ENCODE peak calls at places on chromosomes 12 and 14, in seven cellular contexts. F, V, Q, O, D, M and P are unnamed samples.
A peak's percentile ranks its signal among the peaks of the same experiment; 100 is the strongest.

GRCh38 chr14:91223028-91223783 is 21.3 kb downstream of the GPR68 start:
- DNase-seq in O (no peak), V (no peak), D (peak; percentile 44), M (no peak), F (no peak), Q (no peak), P (no peak)

GRCh38 chr12:95809000-95809680 is 18.6 kb upstream of the NTN4 start:
- DNase-seq in Q (no peak), D (no peak), F (no peak), V (no peak), O (no peak), M (no peak), P (no peak)

GRCh38 chr12:123713398-123714301 is 1.5 kb downstream of the ATP6V0A2 start:
- DNase-seq in D (peak; percentile 48), F (no peak), M (no peak), O (peak; percentile 36), Q (peak; percentile 46), V (no peak), P (peak; percentile 9)

GRCh38 chr14:32224731-32225377 is 21.8 kb upstream of the RNU6-8 start:
- DNase-seq in V (peak; percentile 12), Q (peak; percentile 81), D (peak; percentile 18), F (no peak), O (peak; percentile 20), M (no peak), P (peak; percentile 92)

GRCh38 chr12:14167005-14167628 is 185.7 kb upstream of the GRIN2B start:
- DNase-seq in Q (peak; percentile 66), D (peak; percentile 41), O (peak; percentile 40), V (peak; percentile 61), F (no peak), M (no peak), P (peak; percentile 42)

GRCh38 chr12:92715625-92716024 is 12.8 kb downstream of the PLEKHG7 start:
- DNase-seq in Q (no peak), V (no peak), M (no peak), D (no peak), O (no peak), F (no peak), P (no peak)

GRCh38 chr14:70906785-70907171 is 481 bp upstream of the PCNX1 start:
- DNase-seq in F (no peak), D (no peak), V (no peak), M (no peak), O (no peak), Q (peak; percentile 48), P (no peak)

GRCh38 chr12:93786669-93787397 is 109.7 kb downstream of the CRADD start:
- DNase-seq in M (no peak), Q (no peak), V (no peak), O (no peak), F (no peak), D (no peak), P (no peak)

GRCh38 chr12:130266751-130267150 is 70.9 kb upstream of the PIWIL1 start:
- DNase-seq in V (peak; percentile 41), F (no peak), Q (no peak), M (no peak), D (no peak), O (no peak), P (peak; percentile 68)

GRCh38 chr12:26557326-26557725 is 275.7 kb downstream of the ITPR2 start:
- DNase-seq in O (no peak), Q (no peak), D (no peak), M (no peak), V (no peak), F (no peak), P (no peak)

GRCh38 chr14:99094901-99095300 is 177.1 kb downstream of the BCL11B start:
- DNase-seq in D (no peak), O (no peak), M (no peak), F (no peak), V (no peak), Q (no peak), P (no peak)

GRCh38 chr14:104224516-104225281 is 86.3 kb downstream of the KIF26A start:
- DNase-seq in M (no peak), F (no peak), O (peak; percentile 76), Q (peak; percentile 48), V (peak; percentile 77), D (peak; percentile 15), P (peak; percentile 88)

GRCh38 chr12:56933826-56934625 is at the start of gene SDR9C7:
- DNase-seq in F (no peak), Q (no peak), V (no peak), O (no peak), M (no peak), D (no peak), P (no peak)

GRCh38 chr14:49405291-49405690 is 180.9 kb downstream of the RPS29 start:
- DNase-seq in D (no peak), Q (no peak), M (no peak), V (no peak), F (no peak), O (no peak), P (no peak)

GRCh38 chr14:61475316-61475715 is 153.9 kb downstream of the PRKCH start:
- DNase-seq in V (no peak), D (peak; percentile 73), O (no peak), F (no peak), M (no peak), Q (peak; percentile 86), P (no peak)

GRCh38 chr12:106245767-106246166 is 2.1 kb downstream of the CKAP4 start:
- DNase-seq in M (peak; percentile 80), O (peak; percentile 81), F (no peak), D (no peak), Q (peak; percentile 55), V (no peak), P (no peak)

GRCh38 chr12:92078167-92079053 is 67.2 kb downstream of the BTG1 start:
- DNase-seq in M (no peak), Q (peak; percentile 53), D (no peak), O (no peak), F (no peak), V (no peak), P (no peak)

GRCh38 chr14:54338696-54339317 is 58.0 kb upstream of the CDKN3 start:
- DNase-seq in Q (peak; percentile 68), V (no peak), O (no peak), F (no peak), M (no peak), D (no peak), P (no peak)

GRCh38 chr14:98893675-98894074 is 378.3 kb downstream of the BCL11B start:
- DNase-seq in D (no peak), F (no peak), O (no peak), M (no peak), Q (no peak), V (no peak), P (no peak)

GRCh38 chr12:46457958-46458357 is 85.4 kb upstream of the SLC38A2 start:
- DNase-seq in D (no peak), O (no peak), F (no peak), Q (no peak), M (no peak), V (no peak), P (no peak)

GRCh38 chr12:21940972-21941521 is at the start of gene ABCC9:
- DNase-seq in D (peak; percentile 17), Q (peak; percentile 46), V (peak; percentile 55), O (peak; percentile 23), F (no peak), M (peak; percentile 59), P (peak; percentile 62)

GRCh38 chr12:100987552-100988277 is 193.1 kb downstream of the ANO4 start:
- DNase-seq in D (peak; percentile 0), F (no peak), Q (peak; percentile 68), V (peak; percentile 65), O (peak; percentile 9), M (no peak), P (peak; percentile 53)

GRCh38 chr14:93073833-93074769 is 41.6 kb downstream of the ITPK1 start:
- DNase-seq in O (no peak), Q (no peak), M (peak; percentile 58), D (no peak), F (no peak), V (no peak), P (no peak)